ENCODE peak calls at places on chromosomes 7 and 10, in four cellular contexts. A, D, V and W are unnamed samples.

GRCh38 chr10:123928427-123928826 is 36.8 kb upstream of the CPXM2 start:
- DNase-seq in D (no peak), A (no peak), V (no peak), W (no peak)

GRCh38 chr7:36141351-36141750 is 11.7 kb upstream of the EEPD1 start:
- DNase-seq in D (no peak), V (no peak), A (no peak), W (no peak)

GRCh38 chr7:120502132-120502531 is 229.2 kb downstream of the KCND2 start:
- DNase-seq in D (no peak), A (no peak), V (no peak), W (no peak)

GRCh38 chr7:51269321-51269720 is 47.3 kb downstream of the COBL start:
- DNase-seq in D (no peak), A (no peak), V (no peak), W (no peak)

GRCh38 chr10:7432884-7433726 is 22.3 kb upstream of the SFMBT2 start:
- DNase-seq in D (no peak), V (no peak), A (peak), W (no peak)

GRCh38 chr7:149772236-149772820 is 1.1 kb downstream of the ZNF467 start:
- DNase-seq in D (no peak), V (no peak), A (peak), W (peak)

GRCh38 chr10:103506061-103506460 is 12.6 kb downstream of the NEURL1 start:
- DNase-seq in A (no peak), D (no peak), V (no peak), W (no peak)

GRCh38 chr7:1712907-1713501 is 42.9 kb downstream of the ELFN1 start:
- DNase-seq in D (no peak), A (no peak), V (no peak), W (peak)

GRCh38 chr7:142798451-142799438 is 28.0 kb downstream of the PRSS2 start:
- DNase-seq in V (no peak), D (no peak), A (no peak), W (no peak)

GRCh38 chr7:129607471-129608120 is 3.9 kb upstream of the NRF1 start:
- DNase-seq in A (peak), D (no peak), V (no peak), W (no peak)

GRCh38 chr10:12637649-12638048 is 288.3 kb downstream of the CAMK1D start:
- DNase-seq in V (no peak), A (no peak), D (no peak), W (no peak)

GRCh38 chr10:49363309-49364031 is 32.4 kb downstream of the DRGX start:
- DNase-seq in A (no peak), D (no peak), V (no peak), W (no peak)

GRCh38 chr10:7337431-7338171 is 73.2 kb downstream of the SFMBT2 start:
- DNase-seq in D (no peak), A (no peak), V (no peak), W (no peak)

GRCh38 chr7:114865564-114865963 is 56.3 kb upstream of the MDFIC start:
- DNase-seq in A (peak), V (peak), D (peak), W (peak)

GRCh38 chr10:101363850-101364400 is 10.0 kb downstream of the BTRC start:
- DNase-seq in A (no peak), D (no peak), V (no peak), W (no peak)

GRCh38 chr7:33061282-33061928 is 1.2 kb downstream of the NT5C3A start:
- DNase-seq in D (no peak), V (no peak), A (no peak), W (no peak)

GRCh38 chr10:64507869-64508609 is 986.8 kb downstream of the REEP3 start:
- DNase-seq in A (no peak), D (no peak), V (no peak), W (no peak)

GRCh38 chr10:120382360-120382759 is 74.7 kb upstream of the PLPP4 start:
- DNase-seq in A (no peak), V (no peak), D (no peak), W (no peak)

GRCh38 chr7:137418841-137419240 is 75.3 kb upstream of the PTN start:
- DNase-seq in A (no peak), D (no peak), V (no peak), W (no peak)

GRCh38 chr7:38775503-38775902 is 133.5 kb downstream of the VPS41 start:
- DNase-seq in D (no peak), A (no peak), V (no peak), W (no peak)

GRCh38 chr7:116327135-116327534 is 116.8 kb downstream of the TES start:
- DNase-seq in V (no peak), D (no peak), A (no peak), W (no peak)

GRCh38 chr7:835491-836401 is 3.5 kb downstream of the SUN1 start:
- DNase-seq in D (no peak), V (no peak), A (peak), W (no peak)

GRCh38 chr7:38863609-38864291 is 45.2 kb downstream of the VPS41 start:
- DNase-seq in A (no peak), V (no peak), D (no peak), W (no peak)

GRCh38 chr10:96512524-96512991 is 1.2 kb downstream of the TLL2 start:
- DNase-seq in V (peak), D (no peak), A (peak), W (peak)

GRCh38 chr7:106063039-106063438 is 49.1 kb downstream of the SYPL1 start:
- DNase-seq in A (peak), D (no peak), V (no peak), W (no peak)

GRCh38 chr10:30897045-30897444 is 134.6 kb downstream of the ZNF438 start:
- DNase-seq in V (no peak), D (no peak), A (no peak), W (no peak)

GRCh38 chr7:120949393-120949799 is 1.2 kb upstream of the ING3 start:
- DNase-seq in A (no peak), V (no peak), D (no peak), W (no peak)

GRCh38 chr10:27710009-27710408 is 35.6 kb downstream of the MKX start:
- DNase-seq in D (no peak), V (no peak), A (no peak), W (no peak)

GRCh38 chr10:87646192-87646909 is 13.3 kb upstream of the PAPSS2 start:
- DNase-seq in A (no peak), D (no peak), V (no peak), W (no peak)

GRCh38 chr10:24034571-24034970 is 174.4 kb upstream of the KIAA1217 start:
- DNase-seq in V (peak), A (no peak), D (no peak), W (peak)

GRCh38 chr7:28955723-28956607 is 2.2 kb downstream of the TRIL start:
- DNase-seq in A (peak), V (peak), D (peak), W (peak)

GRCh38 chr7:130345725-130346124 is 1.1 kb downstream of the CPA5 start:
- DNase-seq in V (no peak), A (no peak), D (no peak), W (no peak)

GRCh38 chr10:79223346-79224048 is 123.8 kb upstream of the PPIF start:
- DNase-seq in D (no peak), V (peak), A (no peak), W (peak)

GRCh38 chr10:103147645-103148044 is 45.4 kb downstream of the NT5C2 start:
- DNase-seq in V (no peak), D (no peak), A (no peak), W (no peak)

GRCh38 chr7:42492895-42493294 is 255.9 kb upstream of the GLI3 start:
- DNase-seq in A (no peak), D (no peak), V (no peak), W (no peak)

GRCh38 chr10:69497235-69497561 is 45.9 kb downstream of the TSPAN15 start:
- DNase-seq in D (peak), V (no peak), A (no peak), W (peak)